ENCODE peak calls at places on chromosomes 5 and 9, in nine cellular contexts. One of them, this sample, is unnamed.

GRCh38 chr5:43570487-43571158 is 13.7 kb upstream of the PAIP1 start:
- DNase-seq in effector memory CD4-positive, alpha-beta T cell: no peak
- DNase-seq in HCEC 1CT: no peak
- DNase-seq in stimulated activated CD8-positive, alpha-beta memory T cell treated with anti-CD3 and anti-CD28 coated beads, Interleukin-12 subunit alpha, Interleukin-12 subunit beta, amount 100 ng/mL, for 1 hour: no peak
- DNase-seq in DMS153: no peak
- DNase-seq in stimulated activated CD4-positive, alpha-beta T cell treated with anti-CD3 and anti-CD28 coated beads, Interleukin-15, amount 100 ng/mL, for 1 hour: no peak
- DNase-seq in tibial artery: no peak
- DNase-seq in mammary epithelial cell: no peak
- DNase-seq in cardiac septum: no peak
- DNase-seq in this sample: no peak

GRCh38 chr9:77807295-77807694 is 159.2 kb upstream of the GNA14 start:
- DNase-seq in stimulated activated CD8-positive, alpha-beta memory T cell treated with anti-CD3 and anti-CD28 coated beads, Interleukin-12 subunit alpha, Interleukin-12 subunit beta, amount 100 ng/mL, for 1 hour: no peak
- DNase-seq in effector memory CD4-positive, alpha-beta T cell: no peak
- DNase-seq in stimulated activated CD4-positive, alpha-beta T cell treated with anti-CD3 and anti-CD28 coated beads, Interleukin-15, amount 100 ng/mL, for 1 hour: no peak
- DNase-seq in tibial artery: no peak
- DNase-seq in cardiac septum: no peak
- DNase-seq in mammary epithelial cell: peak; percentile 93
- DNase-seq in DMS153: no peak
- DNase-seq in HCEC 1CT: peak; percentile 93
- DNase-seq in this sample: no peak

GRCh38 chr5:91129748-91130147 is 253.4 kb downstream of the ARRDC3 start:
- DNase-seq in stimulated activated CD8-positive, alpha-beta memory T cell treated with anti-CD3 and anti-CD28 coated beads, Interleukin-12 subunit alpha, Interleukin-12 subunit beta, amount 100 ng/mL, for 1 hour: no peak
- DNase-seq in effector memory CD4-positive, alpha-beta T cell: no peak
- DNase-seq in stimulated activated CD4-positive, alpha-beta T cell treated with anti-CD3 and anti-CD28 coated beads, Interleukin-15, amount 100 ng/mL, for 1 hour: no peak
- DNase-seq in DMS153: no peak
- DNase-seq in cardiac septum: no peak
- DNase-seq in HCEC 1CT: no peak
- DNase-seq in mammary epithelial cell: no peak
- DNase-seq in tibial artery: no peak
- DNase-seq in this sample: no peak

GRCh38 chr5:174589599-174589998 is 134.8 kb upstream of the MSX2 start:
- DNase-seq in stimulated activated CD4-positive, alpha-beta T cell treated with anti-CD3 and anti-CD28 coated beads, Interleukin-15, amount 100 ng/mL, for 1 hour: no peak
- DNase-seq in effector memory CD4-positive, alpha-beta T cell: no peak
- DNase-seq in DMS153: no peak
- DNase-seq in HCEC 1CT: no peak
- DNase-seq in tibial artery: no peak
- DNase-seq in cardiac septum: no peak
- DNase-seq in mammary epithelial cell: no peak
- DNase-seq in stimulated activated CD8-positive, alpha-beta memory T cell treated with anti-CD3 and anti-CD28 coated beads, Interleukin-12 subunit alpha, Interleukin-12 subunit beta, amount 100 ng/mL, for 1 hour: no peak
- DNase-seq in this sample: peak; percentile 7

GRCh38 chr5:139638736-139639618 is 9.2 kb upstream of the CXXC5 start:
- DNase-seq in effector memory CD4-positive, alpha-beta T cell: no peak
- DNase-seq in stimulated activated CD4-positive, alpha-beta T cell treated with anti-CD3 and anti-CD28 coated beads, Interleukin-15, amount 100 ng/mL, for 1 hour: no peak
- DNase-seq in DMS153: no peak
- DNase-seq in tibial artery: no peak
- DNase-seq in HCEC 1CT: no peak
- DNase-seq in stimulated activated CD8-positive, alpha-beta memory T cell treated with anti-CD3 and anti-CD28 coated beads, Interleukin-12 subunit alpha, Interleukin-12 subunit beta, amount 100 ng/mL, for 1 hour: no peak
- DNase-seq in cardiac septum: peak; percentile 51
- DNase-seq in mammary epithelial cell: no peak
- DNase-seq in this sample: no peak

GRCh38 chr9:3948826-3949578 is 350.9 kb downstream of the GLIS3 start:
- DNase-seq in DMS153: no peak
- DNase-seq in HCEC 1CT: peak; percentile 52
- DNase-seq in cardiac septum: no peak
- DNase-seq in tibial artery: no peak
- DNase-seq in stimulated activated CD4-positive, alpha-beta T cell treated with anti-CD3 and anti-CD28 coated beads, Interleukin-15, amount 100 ng/mL, for 1 hour: no peak
- DNase-seq in stimulated activated CD8-positive, alpha-beta memory T cell treated with anti-CD3 and anti-CD28 coated beads, Interleukin-12 subunit alpha, Interleukin-12 subunit beta, amount 100 ng/mL, for 1 hour: no peak
- DNase-seq in effector memory CD4-positive, alpha-beta T cell: no peak
- DNase-seq in mammary epithelial cell: no peak
- DNase-seq in this sample: no peak

GRCh38 chr5:110096419-110096818 is 406.7 kb downstream of the MAN2A1 start:
- DNase-seq in effector memory CD4-positive, alpha-beta T cell: no peak
- DNase-seq in tibial artery: no peak
- DNase-seq in cardiac septum: no peak
- DNase-seq in stimulated activated CD4-positive, alpha-beta T cell treated with anti-CD3 and anti-CD28 coated beads, Interleukin-15, amount 100 ng/mL, for 1 hour: no peak
- DNase-seq in HCEC 1CT: no peak
- DNase-seq in DMS153: no peak
- DNase-seq in mammary epithelial cell: no peak
- DNase-seq in stimulated activated CD8-positive, alpha-beta memory T cell treated with anti-CD3 and anti-CD28 coated beads, Interleukin-12 subunit alpha, Interleukin-12 subunit beta, amount 100 ng/mL, for 1 hour: no peak
- DNase-seq in this sample: no peak

GRCh38 chr9:122122903-122123632 is 30.0 kb upstream of the TTLL11 start:
- DNase-seq in stimulated activated CD8-positive, alpha-beta memory T cell treated with anti-CD3 and anti-CD28 coated beads, Interleukin-12 subunit alpha, Interleukin-12 subunit beta, amount 100 ng/mL, for 1 hour: peak; percentile 50
- DNase-seq in DMS153: peak; percentile 49
- DNase-seq in tibial artery: peak; percentile 60
- DNase-seq in effector memory CD4-positive, alpha-beta T cell: peak; percentile 60
- DNase-seq in cardiac septum: peak; percentile 82
- DNase-seq in stimulated activated CD4-positive, alpha-beta T cell treated with anti-CD3 and anti-CD28 coated beads, Interleukin-15, amount 100 ng/mL, for 1 hour: peak; percentile 53
- DNase-seq in mammary epithelial cell: peak; percentile 47
- DNase-seq in HCEC 1CT: peak; percentile 45
- DNase-seq in this sample: peak; percentile 59

GRCh38 chr9:135300346-135301141 is 179.0 kb upstream of the PPP1R26 start:
- DNase-seq in effector memory CD4-positive, alpha-beta T cell: no peak
- DNase-seq in DMS153: no peak
- DNase-seq in stimulated activated CD8-positive, alpha-beta memory T cell treated with anti-CD3 and anti-CD28 coated beads, Interleukin-12 subunit alpha, Interleukin-12 subunit beta, amount 100 ng/mL, for 1 hour: no peak
- DNase-seq in cardiac septum: no peak
- DNase-seq in mammary epithelial cell: no peak
- DNase-seq in tibial artery: no peak
- DNase-seq in HCEC 1CT: no peak
- DNase-seq in stimulated activated CD4-positive, alpha-beta T cell treated with anti-CD3 and anti-CD28 coated beads, Interleukin-15, amount 100 ng/mL, for 1 hour: no peak
- DNase-seq in this sample: peak; percentile 13

GRCh38 chr5:15010936-15011335 is 139.4 kb upstream of the ANKH start:
- DNase-seq in HCEC 1CT: no peak
- DNase-seq in cardiac septum: no peak
- DNase-seq in mammary epithelial cell: no peak
- DNase-seq in effector memory CD4-positive, alpha-beta T cell: no peak
- DNase-seq in DMS153: no peak
- DNase-seq in stimulated activated CD8-positive, alpha-beta memory T cell treated with anti-CD3 and anti-CD28 coated beads, Interleukin-12 subunit alpha, Interleukin-12 subunit beta, amount 100 ng/mL, for 1 hour: no peak
- DNase-seq in tibial artery: no peak
- DNase-seq in stimulated activated CD4-positive, alpha-beta T cell treated with anti-CD3 and anti-CD28 coated beads, Interleukin-15, amount 100 ng/mL, for 1 hour: no peak
- DNase-seq in this sample: no peak

GRCh38 chr5:110900829-110901228 is 162.0 kb downstream of the SLC25A46 start:
- DNase-seq in stimulated activated CD8-positive, alpha-beta memory T cell treated with anti-CD3 and anti-CD28 coated beads, Interleukin-12 subunit alpha, Interleukin-12 subunit beta, amount 100 ng/mL, for 1 hour: no peak
- DNase-seq in HCEC 1CT: peak; percentile 97
- DNase-seq in DMS153: no peak
- DNase-seq in stimulated activated CD4-positive, alpha-beta T cell treated with anti-CD3 and anti-CD28 coated beads, Interleukin-15, amount 100 ng/mL, for 1 hour: no peak
- DNase-seq in mammary epithelial cell: peak; percentile 92
- DNase-seq in cardiac septum: no peak
- DNase-seq in effector memory CD4-positive, alpha-beta T cell: no peak
- DNase-seq in tibial artery: no peak
- DNase-seq in this sample: no peak

GRCh38 chr5:132540764-132541163 is 2.6 kb downstream of the IL5 start:
- DNase-seq in effector memory CD4-positive, alpha-beta T cell: no peak
- DNase-seq in tibial artery: no peak
- DNase-seq in DMS153: no peak
- DNase-seq in cardiac septum: no peak
- DNase-seq in stimulated activated CD8-positive, alpha-beta memory T cell treated with anti-CD3 and anti-CD28 coated beads, Interleukin-12 subunit alpha, Interleukin-12 subunit beta, amount 100 ng/mL, for 1 hour: no peak
- DNase-seq in HCEC 1CT: no peak
- DNase-seq in mammary epithelial cell: no peak
- DNase-seq in stimulated activated CD4-positive, alpha-beta T cell treated with anti-CD3 and anti-CD28 coated beads, Interleukin-15, amount 100 ng/mL, for 1 hour: no peak
- DNase-seq in this sample: no peak

This sample was measured in thyroid gland.